ENCODE peak calls at places on chromosomes 12 and 14, in eight cellular contexts. C is neural progenitor cell; H is ovary; I is tibial nerve; J is uterus; K is psoas muscle; Y is CD8-positive, alpha-beta memory T cell; G is HepG2. W is an unnamed sample.

GRCh38 chr12:6787309-6787708 is 2.0 kb upstream of the CD4 start:
- DNase-seq in C (no peak), H (no peak), I (no peak), J (no peak), K (no peak), Y (no peak), G (no peak), W (no peak)

GRCh38 chr12:72540811-72541210 is 268.6 kb downstream of the TRHDE start:
- DNase-seq in C (no peak), H (no peak), I (no peak), J (no peak), K (no peak), Y (no peak), G (no peak), W (no peak)

GRCh38 chr12:46217686-46218508 is 50.9 kb downstream of the SLC38A1 start:
- DNase-seq in C (no peak), H (no peak), I (peak; percentile 58), J (no peak), K (no peak), Y (peak; percentile 78), G (no peak), W (peak; percentile 48)

GRCh38 chr14:99682809-99683618 is 1.1 kb upstream of the CYP46A1 start:
- DNase-seq in C (peak; percentile 92), H (peak; percentile 77), I (peak; percentile 81), J (peak; percentile 81), K (peak; percentile 87), Y (peak; percentile 73), G (peak; percentile 49), W (peak; percentile 95)

GRCh38 chr12:12327802-12328201 is 22.2 kb downstream of the MANSC1 start:
- DNase-seq in C (peak; percentile 75), H (no peak), I (peak; percentile 62), J (peak; percentile 8), K (no peak), Y (peak; percentile 37), G (peak; percentile 65), W (no peak)

GRCh38 chr12:100114574-100114973 is 28.1 kb downstream of the BLTP3B start:
- DNase-seq in C (no peak), H (no peak), I (no peak), J (no peak), K (no peak), Y (no peak), G (no peak), W (no peak)

GRCh38 chr12:69254046-69254445 is 14.7 kb downstream of the CPSF6 start:
- DNase-seq in C (peak; percentile 51), H (no peak), I (no peak), J (no peak), K (no peak), Y (peak; percentile 61), G (peak; percentile 55), W (no peak)

GRCh38 chr14:71780075-71780474 is 152.2 kb upstream of the RGS6 start:
- DNase-seq in C (no peak), H (no peak), I (no peak), J (no peak), K (no peak), Y (no peak), G (no peak), W (no peak)

GRCh38 chr14:103808403-103809001 is 38.9 kb downstream of the PPP1R13B start:
- DNase-seq in C (peak; percentile 90), H (peak; percentile 77), I (peak; percentile 85), J (peak; percentile 70), K (peak; percentile 69), Y (peak; percentile 52), G (peak; percentile 58), W (peak; percentile 88)

GRCh38 chr12:111398530-111398929 is 7.2 kb upstream of the SH2B3 start:
- DNase-seq in C (no peak), H (no peak), I (no peak), J (no peak), K (no peak), Y (no peak), G (no peak), W (no peak)

GRCh38 chr14:105153331-105153731 is 15.2 kb downstream of the JAG2 start:
- DNase-seq in C (no peak), H (no peak), I (no peak), J (no peak), K (peak; percentile 65), Y (no peak), G (no peak), W (peak; percentile 82)

GRCh38 chr14:106883218-106883692 is 1356.9 kb downstream of the TMEM121 start:
- DNase-seq in C (no peak), H (peak; percentile 27), I (no peak), J (no peak), K (peak; percentile 32), Y (no peak), G (peak; percentile 39), W (peak; percentile 82)

GRCh38 chr12:89980236-89980635 is 271.6 kb upstream of the ATP2B1 start:
- DNase-seq in C (no peak), H (no peak), I (peak; percentile 30), J (peak; percentile 34), K (no peak), Y (no peak), G (no peak), W (peak; percentile 50)

GRCh38 chr14:56821177-56821576 is 10.9 kb upstream of the OTX2 start:
- DNase-seq in C (peak; percentile 34), H (no peak), I (no peak), J (no peak), K (no peak), Y (no peak), G (no peak), W (no peak)

GRCh38 chr14:34931206-34931605 is 51.6 kb upstream of the SRP54 start:
- DNase-seq in C (no peak), H (no peak), I (no peak), J (no peak), K (no peak), Y (peak; percentile 78), G (no peak), W (no peak)

GRCh38 chr12:26744697-26745440 is 88.1 kb downstream of the ITPR2 start:
- DNase-seq in C (no peak), H (no peak), I (no peak), J (no peak), K (no peak), Y (no peak), G (peak; percentile 100), W (no peak)

GRCh38 chr12:88325076-88325827 is 183.1 kb downstream of the TMTC3 start:
- DNase-seq in C (no peak), H (no peak), I (no peak), J (no peak), K (no peak), Y (no peak), G (no peak), W (no peak)

GRCh38 chr12:55727643-55728184 is 1.1 kb downstream of the CD63 start:
- DNase-seq in C (peak; percentile 23), H (peak; percentile 72), I (peak; percentile 75), J (peak; percentile 70), K (peak; percentile 73), Y (no peak), G (no peak), W (peak; percentile 83)

GRCh38 chr12:19646599-19646998 is 207.3 kb downstream of the AEBP2 start:
- DNase-seq in C (no peak), H (no peak), I (no peak), J (no peak), K (no peak), Y (no peak), G (no peak), W (no peak)

GRCh38 chr12:94832780-94833760 is 170.4 kb downstream of the NDUFA12 start:
- DNase-seq in C (peak; percentile 78), H (peak; percentile 17), I (peak; percentile 40), J (no peak), K (no peak), Y (no peak), G (no peak), W (no peak)

GRCh38 chr12:127381043-127381668 is 885.8 kb upstream of the TMEM132C start:
- DNase-seq in C (peak; percentile 86), H (peak; percentile 8), I (no peak), J (no peak), K (peak; percentile 33), Y (no peak), G (peak; percentile 15), W (peak; percentile 75)

GRCh38 chr12:128801879-128802391 is 21.8 kb downstream of the SLC15A4 start:
- DNase-seq in C (no peak), H (no peak), I (no peak), J (no peak), K (no peak), Y (no peak), G (no peak), W (no peak)

GRCh38 chr14:93033983-93034670 is 81.6 kb downstream of the ITPK1 start:
- DNase-seq in C (peak; percentile 54), H (no peak), I (no peak), J (no peak), K (no peak), Y (peak; percentile 42), G (no peak), W (no peak)

GRCh38 chr14:22814945-22815713 is at the start of gene SLC7A7:
- DNase-seq in C (no peak), H (no peak), I (no peak), J (no peak), K (no peak), Y (no peak), G (no peak), W (no peak)
- H3K4me1 ChIP-seq in C (peaks cover 10% of the 10 kb centered on the region), H (peaks cover 4% of the 10 kb centered on the region), I (peaks cover 13% of the 10 kb centered on the region), J (no peaks in the 10 kb centered on the region), K (no peaks in the 10 kb centered on the region), Y (peaks cover 7% of the 10 kb centered on the region), G (peaks cover 34% of the 10 kb centered on the region), W (no peaks in the 10 kb centered on the region)

GRCh38 chr14:68935761-68936209 is 43.3 kb downstream of the ACTN1 start:
- DNase-seq in C (peak; percentile 37), H (no peak), I (no peak), J (no peak), K (no peak), Y (no peak), G (no peak), W (peak; percentile 54)
- H3K4me1 ChIP-seq in C (peaks cover 24% of the 10 kb centered on the region), H (peaks cover 34% of the 10 kb centered on the region), I (peaks cover 18% of the 10 kb centered on the region), J (peaks cover 18% of the 10 kb centered on the region), K (peaks cover 40% of the 10 kb centered on the region), Y (peaks cover 42% of the 10 kb centered on the region), G (peaks cover 68% of the 10 kb centered on the region), W (peaks cover 9% of the 10 kb centered on the region)

DNA sequence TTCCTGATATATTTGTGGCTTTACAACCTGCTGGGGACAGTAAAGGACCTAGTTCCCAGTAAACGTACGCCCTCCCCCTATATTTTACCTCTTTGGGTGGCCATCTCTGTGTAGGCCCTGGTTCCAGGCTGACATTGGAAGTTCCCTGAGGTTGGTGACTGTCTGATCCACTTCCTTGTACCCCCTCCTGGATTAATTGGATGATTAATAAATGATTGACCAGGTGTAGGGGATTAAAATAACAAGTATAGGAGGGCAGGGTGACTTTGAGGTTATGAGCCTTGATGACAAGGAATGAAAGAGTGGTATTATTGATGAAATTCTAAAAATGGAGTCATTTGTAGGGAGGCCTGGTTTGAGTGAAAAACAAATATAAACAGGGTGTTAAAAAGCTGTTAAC is 9.6 kb downstream of the SUSD6 start:
- DNase-seq in C (no peak), H (no peak), I (no peak), J (no peak), K (no peak), Y (no peak), G (no peak), W (no peak)
- H3K4me1 ChIP-seq in C (peaks cover 19% of the 10 kb centered on the region), H (peaks cover 23% of the 10 kb centered on the region), I (peaks cover 71% of the 10 kb centered on the region), J (peaks cover 20% of the 10 kb centered on the region), K (peaks cover 86% of the 10 kb centered on the region), Y (peaks cover 94% of the 10 kb centered on the region), G (peaks cover 29% of the 10 kb centered on the region), W (peaks cover 2% of the 10 kb centered on the region)

DNA sequence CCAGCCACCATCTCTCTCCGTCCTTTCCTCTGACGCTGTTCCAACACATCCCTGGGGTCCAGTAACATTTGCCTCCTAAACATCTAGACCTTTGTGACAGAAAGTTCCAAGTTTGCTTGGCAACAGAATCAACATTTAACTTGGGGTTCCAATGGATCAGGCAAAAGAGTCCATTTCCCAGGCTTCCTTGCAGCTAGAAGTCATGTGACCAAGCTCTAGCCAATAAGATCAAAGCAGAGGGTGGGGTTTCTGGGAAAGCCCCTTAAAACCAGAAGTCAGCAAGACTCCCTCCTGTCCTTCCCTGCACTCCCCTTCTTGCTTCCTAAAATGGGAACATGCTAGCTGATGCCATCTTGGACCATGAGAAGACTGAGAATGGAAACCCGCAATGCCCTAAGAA is 14.7 kb downstream of the FOXN3 start:
- DNase-seq in C (no peak), H (no peak), I (no peak), J (no peak), K (no peak), Y (no peak), G (no peak), W (no peak)
- H3K4me1 ChIP-seq in C (peaks cover 14% of the 10 kb centered on the region), H (peaks cover 15% of the 10 kb centered on the region), I (peaks cover 8% of the 10 kb centered on the region), J (peaks cover 13% of the 10 kb centered on the region), K (peaks cover 41% of the 10 kb centered on the region), Y (peaks cover 33% of the 10 kb centered on the region), G (peaks cover 34% of the 10 kb centered on the region), W (peaks cover 13% of the 10 kb centered on the region)